ENCODE peak calls at places on chromosomes 11 and 22, in seven cellular contexts. H, F, P, B, N, U and O are unnamed samples.

GRCh38 chr22:45548991-45549736 is 46.5 kb downstream of the FBLN1 start:
- DNase-seq in N (peak), F (no peak), H (no peak), U (no peak), P (no peak), B (peak), O (peak)

GRCh38 chr11:531826-532511 is 3.4 kb downstream of the HRAS start:
- DNase-seq in B (no peak), H (no peak), P (no peak), U (no peak), F (no peak), N (no peak), O (no peak)

GRCh38 chr11:60899021-60899936 is 7.1 kb downstream of the PRPF19 start:
- DNase-seq in H (peak), U (no peak), P (peak), F (no peak), N (no peak), B (peak), O (no peak)

GRCh38 chr11:1198766-1199688 is 23.8 kb upstream of the MUC5B start:
- DNase-seq in P (no peak), F (peak), B (no peak), H (no peak), U (peak), N (no peak), O (peak)

GRCh38 chr11:45089251-45089650 is 57.2 kb upstream of the PRDM11 start:
- DNase-seq in P (no peak), B (peak), U (no peak), F (peak), N (peak), H (no peak), O (no peak)

GRCh38 chr11:118060081-118060661 is 16.7 kb upstream of the TMPRSS4 start:
- DNase-seq in H (no peak), B (no peak), U (no peak), N (no peak), F (no peak), P (no peak), O (no peak)

GRCh38 chr22:37024339-37025157 is 5.0 kb downstream of the MPST start:
- DNase-seq in F (peak), H (no peak), U (no peak), N (no peak), P (no peak), B (no peak), O (no peak)

GRCh38 chr11:9065614-9066431 is 25.6 kb downstream of the SCUBE2 start:
- DNase-seq in N (no peak), U (no peak), H (no peak), B (peak), P (no peak), F (no peak), O (no peak)

GRCh38 chr11:77173494-77173893 is 45.4 kb downstream of the MYO7A start:
- DNase-seq in U (no peak), P (no peak), F (peak), N (no peak), B (no peak), H (no peak), O (peak)

GRCh38 chr22:20141186-20142077 is 9.4 kb downstream of the CCDC188 start:
- DNase-seq in F (no peak), N (peak), B (peak), U (no peak), H (no peak), P (no peak), O (no peak)

GRCh38 chr11:97722065-97722464 is 1298.7 kb upstream of the CNTN5 start:
- DNase-seq in H (no peak), F (no peak), B (peak), P (no peak), N (peak), U (no peak), O (no peak)

GRCh38 chr22:17969732-17970131 is 54.6 kb downstream of the MICAL3 start:
- DNase-seq in F (no peak), U (no peak), P (no peak), N (peak), B (peak), H (no peak), O (no peak)

GRCh38 chr11:57054782-57055181 is 66.1 kb downstream of the OR5AK2 start:
- DNase-seq in P (no peak), N (no peak), B (no peak), H (no peak), U (no peak), F (no peak), O (no peak)

GRCh38 chr22:24053481-24054226 is 42.5 kb downstream of the CABIN1 start:
- DNase-seq in F (no peak), B (peak), U (peak), H (no peak), P (no peak), N (no peak), O (no peak)

GRCh38 chr11:118930152-118930712 is 4.5 kb upstream of the BCL9L start:
- DNase-seq in F (peak), N (no peak), P (peak), H (peak), B (peak), U (peak), O (no peak)

GRCh38 chr11:74701351-74701750 is 29.9 kb downstream of the CHRDL2 start:
- DNase-seq in N (no peak), B (peak), F (no peak), U (no peak), H (no peak), P (no peak), O (no peak)

GRCh38 chr11:16081756-16082531 is 274.4 kb downstream of the SOX6 start:
- DNase-seq in P (no peak), H (no peak), U (no peak), N (no peak), F (no peak), B (no peak), O (no peak)

GRCh38 chr22:16915711-16916110 is 90.5 kb upstream of the XKR3 start:
- DNase-seq in F (no peak), U (no peak), P (no peak), B (peak), N (no peak), H (no peak), O (no peak)

GRCh38 chr11:72568861-72569260 is 105.4 kb downstream of the PDE2A start:
- DNase-seq in F (no peak), N (no peak), P (no peak), U (no peak), B (peak), H (no peak), O (no peak)

GRCh38 chr11:71252434-71252781 is at the start of gene SHANK2:
- DNase-seq in H (no peak), U (no peak), N (no peak), P (no peak), B (no peak), F (peak), O (no peak)

GRCh38 chr11:100719362-100719761 is 32.3 kb downstream of the ARHGAP42 start:
- DNase-seq in P (no peak), H (no peak), F (no peak), U (no peak), B (peak), N (no peak), O (no peak)

GRCh38 chr22:44489026-44489425 is 9.0 kb downstream of the RTL6 start:
- DNase-seq in N (no peak), P (no peak), H (no peak), F (no peak), B (no peak), U (no peak), O (no peak)

GRCh38 chr22:45090364-45090960 is 73.3 kb upstream of the NUP50 start:
- DNase-seq in B (peak), H (no peak), N (no peak), U (no peak), P (no peak), F (no peak), O (no peak)

GRCh38 chr11:67404515-67405195 is 772 bp downstream of the TBC1D10C start:
- DNase-seq in B (no peak), N (no peak), U (peak), H (peak), F (no peak), P (peak), O (no peak)

GRCh38 chr11:73972187-73972586 is 10.5 kb downstream of the UCP2 start:
- DNase-seq in U (no peak), B (no peak), P (no peak), N (no peak), H (no peak), F (peak), O (peak)

GRCh38 chr11:47616726-47617416 is 22.7 kb upstream of the C1QTNF4 start:
- DNase-seq in H (peak), P (no peak), B (peak), F (no peak), U (no peak), N (no peak), O (no peak)

GRCh38 chr22:25364736-25365241 is 145.3 kb downstream of the CRYBB2 start:
- DNase-seq in U (no peak), P (no peak), B (no peak), N (no peak), F (no peak), H (no peak), O (peak)

GRCh38 chr11:74442601-74443000 is 24.7 kb downstream of the KCNE3 start:
- DNase-seq in U (no peak), F (no peak), H (no peak), N (no peak), B (peak), P (no peak), O (no peak)

GRCh38 chr11:134711008-134711407 is 299.0 kb upstream of the B3GAT1 start:
- DNase-seq in F (no peak), N (no peak), U (no peak), P (no peak), B (no peak), H (no peak), O (no peak)

GRCh38 chr11:70104419-70104818 is 26.3 kb downstream of the ANO1 start:
- DNase-seq in U (no peak), H (no peak), F (no peak), B (no peak), P (no peak), N (no peak), O (no peak)

GRCh38 chr22:38415561-38416321 is 39.3 kb downstream of the KCNJ4 start:
- DNase-seq in H (no peak), F (peak), N (no peak), P (no peak), B (no peak), U (no peak), O (peak)

GRCh38 chr11:17328856-17329490 is 22.6 kb upstream of the NCR3LG1 start:
- DNase-seq in P (no peak), F (no peak), N (no peak), U (no peak), H (no peak), B (no peak), O (no peak)